ENCODE peak calls at places on chromosome 21, in ten cellular contexts. One of them, this sample, is unnamed.

GRCh38 chr21:25039461-25040380 is 567.6 kb downstream of the MRPL39 start:
- DNase-seq in CD8-positive, alpha-beta T cell: no peak
- DNase-seq in AG10803: peak; percentile 17
- DNase-seq in neural crest cell: no peak
- DNase-seq in foreskin keratinocyte: peak; percentile 12
- DNase-seq in NCI-H524: peak; percentile 63
- DNase-seq in activated naive CD4-positive, alpha-beta T cell: no peak
- DNase-seq in stimulated activated CD8-positive, alpha-beta memory T cell treated with anti-CD3 and anti-CD28 coated beads, Interleukin-7, amount 100 ng/mL, for 1 hour: no peak
- DNase-seq in NCI-H2081: peak; percentile 75
- DNase-seq in activated naive CD8-positive, alpha-beta T cell treated with anti-CD3 and anti-CD28 coated beads, Interleukin-2, amount 50 U/mL, for 24 hours: no peak
- DNase-seq in this sample: no peak

GRCh38 chr21:42632336-42632751 is 21.1 kb upstream of the PDE9A start:
- DNase-seq in CD8-positive, alpha-beta T cell: no peak
- DNase-seq in AG10803: no peak
- DNase-seq in neural crest cell: no peak
- DNase-seq in foreskin keratinocyte: no peak
- DNase-seq in NCI-H524: no peak
- DNase-seq in activated naive CD4-positive, alpha-beta T cell: no peak
- DNase-seq in stimulated activated CD8-positive, alpha-beta memory T cell treated with anti-CD3 and anti-CD28 coated beads, Interleukin-7, amount 100 ng/mL, for 1 hour: no peak
- DNase-seq in NCI-H2081: no peak
- DNase-seq in activated naive CD8-positive, alpha-beta T cell treated with anti-CD3 and anti-CD28 coated beads, Interleukin-2, amount 50 U/mL, for 24 hours: no peak
- DNase-seq in this sample: no peak

GRCh38 chr21:37751268-37751975 is 164.8 kb downstream of the KCNJ6 start:
- DNase-seq in CD8-positive, alpha-beta T cell: no peak
- DNase-seq in AG10803: peak; percentile 36
- DNase-seq in neural crest cell: no peak
- DNase-seq in foreskin keratinocyte: no peak
- DNase-seq in NCI-H524: no peak
- DNase-seq in activated naive CD4-positive, alpha-beta T cell: no peak
- DNase-seq in stimulated activated CD8-positive, alpha-beta memory T cell treated with anti-CD3 and anti-CD28 coated beads, Interleukin-7, amount 100 ng/mL, for 1 hour: no peak
- DNase-seq in NCI-H2081: no peak
- DNase-seq in activated naive CD8-positive, alpha-beta T cell treated with anti-CD3 and anti-CD28 coated beads, Interleukin-2, amount 50 U/mL, for 24 hours: no peak
- DNase-seq in this sample: no peak

GRCh38 chr21:46100020-46100419 is 2.1 kb downstream of the COL6A2 start:
- DNase-seq in CD8-positive, alpha-beta T cell: no peak
- DNase-seq in AG10803: no peak
- DNase-seq in neural crest cell: no peak
- DNase-seq in foreskin keratinocyte: no peak
- DNase-seq in NCI-H524: no peak
- DNase-seq in activated naive CD4-positive, alpha-beta T cell: no peak
- DNase-seq in stimulated activated CD8-positive, alpha-beta memory T cell treated with anti-CD3 and anti-CD28 coated beads, Interleukin-7, amount 100 ng/mL, for 1 hour: no peak
- DNase-seq in NCI-H2081: no peak
- DNase-seq in activated naive CD8-positive, alpha-beta T cell treated with anti-CD3 and anti-CD28 coated beads, Interleukin-2, amount 50 U/mL, for 24 hours: no peak
- DNase-seq in this sample: no peak

GRCh38 chr21:44299458-44300261 is at the start of gene PFKL:
- DNase-seq in CD8-positive, alpha-beta T cell: peak; percentile 53
- DNase-seq in AG10803: peak; percentile 63
- DNase-seq in neural crest cell: peak; percentile 47
- DNase-seq in foreskin keratinocyte: peak; percentile 7
- DNase-seq in NCI-H524: peak; percentile 56
- DNase-seq in activated naive CD4-positive, alpha-beta T cell: no peak
- DNase-seq in stimulated activated CD8-positive, alpha-beta memory T cell treated with anti-CD3 and anti-CD28 coated beads, Interleukin-7, amount 100 ng/mL, for 1 hour: peak; percentile 20
- DNase-seq in NCI-H2081: no peak
- DNase-seq in activated naive CD8-positive, alpha-beta T cell treated with anti-CD3 and anti-CD28 coated beads, Interleukin-2, amount 50 U/mL, for 24 hours: peak; percentile 77
- DNase-seq in this sample: peak; percentile 81

GRCh38 chr21:30249936-30250335 is 32.8 kb downstream of the KRTAP24-1 start:
- DNase-seq in CD8-positive, alpha-beta T cell: no peak
- DNase-seq in AG10803: no peak
- DNase-seq in neural crest cell: no peak
- DNase-seq in foreskin keratinocyte: no peak
- DNase-seq in NCI-H524: no peak
- DNase-seq in activated naive CD4-positive, alpha-beta T cell: no peak
- DNase-seq in stimulated activated CD8-positive, alpha-beta memory T cell treated with anti-CD3 and anti-CD28 coated beads, Interleukin-7, amount 100 ng/mL, for 1 hour: no peak
- DNase-seq in NCI-H2081: no peak
- DNase-seq in activated naive CD8-positive, alpha-beta T cell treated with anti-CD3 and anti-CD28 coated beads, Interleukin-2, amount 50 U/mL, for 24 hours: no peak
- DNase-seq in this sample: no peak

GRCh38 chr21:42509239-42509638 is 4.4 kb upstream of the SLC37A1 start:
- DNase-seq in CD8-positive, alpha-beta T cell: no peak
- DNase-seq in AG10803: no peak
- DNase-seq in neural crest cell: no peak
- DNase-seq in foreskin keratinocyte: no peak
- DNase-seq in NCI-H524: no peak
- DNase-seq in activated naive CD4-positive, alpha-beta T cell: no peak
- DNase-seq in stimulated activated CD8-positive, alpha-beta memory T cell treated with anti-CD3 and anti-CD28 coated beads, Interleukin-7, amount 100 ng/mL, for 1 hour: no peak
- DNase-seq in NCI-H2081: no peak
- DNase-seq in activated naive CD8-positive, alpha-beta T cell treated with anti-CD3 and anti-CD28 coated beads, Interleukin-2, amount 50 U/mL, for 24 hours: no peak
- DNase-seq in this sample: no peak

GRCh38 chr21:38468989-38469388 is 29.3 kb downstream of the ERG start:
- DNase-seq in CD8-positive, alpha-beta T cell: no peak
- DNase-seq in AG10803: peak; percentile 17
- DNase-seq in neural crest cell: no peak
- DNase-seq in foreskin keratinocyte: no peak
- DNase-seq in NCI-H524: no peak
- DNase-seq in activated naive CD4-positive, alpha-beta T cell: no peak
- DNase-seq in stimulated activated CD8-positive, alpha-beta memory T cell treated with anti-CD3 and anti-CD28 coated beads, Interleukin-7, amount 100 ng/mL, for 1 hour: no peak
- DNase-seq in NCI-H2081: no peak
- DNase-seq in activated naive CD8-positive, alpha-beta T cell treated with anti-CD3 and anti-CD28 coated beads, Interleukin-2, amount 50 U/mL, for 24 hours: no peak
- DNase-seq in this sample: no peak

GRCh38 chr21:34670220-34670961 is 1.6 kb downstream of the CLIC6 start:
- DNase-seq in CD8-positive, alpha-beta T cell: no peak
- DNase-seq in AG10803: no peak
- DNase-seq in neural crest cell: no peak
- DNase-seq in foreskin keratinocyte: no peak
- DNase-seq in NCI-H524: peak; percentile 6
- DNase-seq in activated naive CD4-positive, alpha-beta T cell: no peak
- DNase-seq in stimulated activated CD8-positive, alpha-beta memory T cell treated with anti-CD3 and anti-CD28 coated beads, Interleukin-7, amount 100 ng/mL, for 1 hour: no peak
- DNase-seq in NCI-H2081: no peak
- DNase-seq in activated naive CD8-positive, alpha-beta T cell treated with anti-CD3 and anti-CD28 coated beads, Interleukin-2, amount 50 U/mL, for 24 hours: no peak
- DNase-seq in this sample: no peak

GRCh38 chr21:44713130-44713529 is 1.8 kb upstream of the TSPEAR start:
- DNase-seq in CD8-positive, alpha-beta T cell: no peak
- DNase-seq in AG10803: no peak
- DNase-seq in neural crest cell: no peak
- DNase-seq in foreskin keratinocyte: no peak
- DNase-seq in NCI-H524: no peak
- DNase-seq in activated naive CD4-positive, alpha-beta T cell: no peak
- DNase-seq in stimulated activated CD8-positive, alpha-beta memory T cell treated with anti-CD3 and anti-CD28 coated beads, Interleukin-7, amount 100 ng/mL, for 1 hour: no peak
- DNase-seq in NCI-H2081: no peak
- DNase-seq in activated naive CD8-positive, alpha-beta T cell treated with anti-CD3 and anti-CD28 coated beads, Interleukin-2, amount 50 U/mL, for 24 hours: no peak
- DNase-seq in this sample: no peak

GRCh38 chr21:34545079-34545884 is 33.3 kb upstream of the KCNE1 start:
- DNase-seq in CD8-positive, alpha-beta T cell: no peak
- DNase-seq in AG10803: peak; percentile 92
- DNase-seq in neural crest cell: peak; percentile 41
- DNase-seq in foreskin keratinocyte: no peak
- DNase-seq in NCI-H524: no peak
- DNase-seq in activated naive CD4-positive, alpha-beta T cell: no peak
- DNase-seq in stimulated activated CD8-positive, alpha-beta memory T cell treated with anti-CD3 and anti-CD28 coated beads, Interleukin-7, amount 100 ng/mL, for 1 hour: no peak
- DNase-seq in NCI-H2081: no peak
- DNase-seq in activated naive CD8-positive, alpha-beta T cell treated with anti-CD3 and anti-CD28 coated beads, Interleukin-2, amount 50 U/mL, for 24 hours: no peak
- DNase-seq in this sample: peak; percentile 74

GRCh38 chr21:45973475-45974072 is 8.0 kb upstream of the COL6A1 start:
- DNase-seq in CD8-positive, alpha-beta T cell: peak; percentile 83
- DNase-seq in AG10803: peak; percentile 82
- DNase-seq in neural crest cell: peak; percentile 83
- DNase-seq in foreskin keratinocyte: no peak
- DNase-seq in NCI-H524: peak; percentile 87
- DNase-seq in activated naive CD4-positive, alpha-beta T cell: peak; percentile 44
- DNase-seq in stimulated activated CD8-positive, alpha-beta memory T cell treated with anti-CD3 and anti-CD28 coated beads, Interleukin-7, amount 100 ng/mL, for 1 hour: peak; percentile 59
- DNase-seq in NCI-H2081: peak; percentile 16
- DNase-seq in activated naive CD8-positive, alpha-beta T cell treated with anti-CD3 and anti-CD28 coated beads, Interleukin-2, amount 50 U/mL, for 24 hours: peak; percentile 87
- DNase-seq in this sample: no peak

GRCh38 chr21:37829447-37829846 is 86.8 kb downstream of the KCNJ6 start:
- DNase-seq in CD8-positive, alpha-beta T cell: no peak
- DNase-seq in AG10803: peak; percentile 78
- DNase-seq in neural crest cell: no peak
- DNase-seq in foreskin keratinocyte: peak; percentile 8
- DNase-seq in NCI-H524: peak; percentile 83
- DNase-seq in activated naive CD4-positive, alpha-beta T cell: no peak
- DNase-seq in stimulated activated CD8-positive, alpha-beta memory T cell treated with anti-CD3 and anti-CD28 coated beads, Interleukin-7, amount 100 ng/mL, for 1 hour: no peak
- DNase-seq in NCI-H2081: no peak
- DNase-seq in activated naive CD8-positive, alpha-beta T cell treated with anti-CD3 and anti-CD28 coated beads, Interleukin-2, amount 50 U/mL, for 24 hours: no peak
- DNase-seq in this sample: no peak

GRCh38 chr21:14120091-14120734 is 90.5 kb downstream of the LIPI start:
- DNase-seq in CD8-positive, alpha-beta T cell: peak; percentile 18
- DNase-seq in AG10803: peak; percentile 12
- DNase-seq in neural crest cell: peak; percentile 17
- DNase-seq in foreskin keratinocyte: no peak
- DNase-seq in NCI-H524: peak; percentile 6
- DNase-seq in activated naive CD4-positive, alpha-beta T cell: no peak
- DNase-seq in stimulated activated CD8-positive, alpha-beta memory T cell treated with anti-CD3 and anti-CD28 coated beads, Interleukin-7, amount 100 ng/mL, for 1 hour: no peak
- DNase-seq in NCI-H2081: peak; percentile 2
- DNase-seq in activated naive CD8-positive, alpha-beta T cell treated with anti-CD3 and anti-CD28 coated beads, Interleukin-2, amount 50 U/mL, for 24 hours: peak; percentile 52
- DNase-seq in this sample: peak; percentile 57

GRCh38 chr21:43312751-43313169 is 114.2 kb downstream of the SIK1 start:
- DNase-seq in CD8-positive, alpha-beta T cell: no peak
- DNase-seq in AG10803: no peak
- DNase-seq in neural crest cell: no peak
- DNase-seq in foreskin keratinocyte: no peak
- DNase-seq in NCI-H524: no peak
- DNase-seq in activated naive CD4-positive, alpha-beta T cell: no peak
- DNase-seq in stimulated activated CD8-positive, alpha-beta memory T cell treated with anti-CD3 and anti-CD28 coated beads, Interleukin-7, amount 100 ng/mL, for 1 hour: no peak
- DNase-seq in NCI-H2081: peak; percentile 58
- DNase-seq in activated naive CD8-positive, alpha-beta T cell treated with anti-CD3 and anti-CD28 coated beads, Interleukin-2, amount 50 U/mL, for 24 hours: no peak
- DNase-seq in this sample: peak; percentile 60

GRCh38 chr21:32524010-32524719 is 61.2 kb downstream of the TCP10L start:
- DNase-seq in CD8-positive, alpha-beta T cell: no peak
- DNase-seq in AG10803: peak; percentile 86
- DNase-seq in neural crest cell: no peak
- DNase-seq in foreskin keratinocyte: peak; percentile 50
- DNase-seq in NCI-H524: no peak
- DNase-seq in activated naive CD4-positive, alpha-beta T cell: no peak
- DNase-seq in stimulated activated CD8-positive, alpha-beta memory T cell treated with anti-CD3 and anti-CD28 coated beads, Interleukin-7, amount 100 ng/mL, for 1 hour: no peak
- DNase-seq in NCI-H2081: no peak
- DNase-seq in activated naive CD8-positive, alpha-beta T cell treated with anti-CD3 and anti-CD28 coated beads, Interleukin-2, amount 50 U/mL, for 24 hours: no peak
- DNase-seq in this sample: no peak

GRCh38 chr21:21003701-21004100 is 5.5 kb downstream of the NCAM2 start:
- DNase-seq in CD8-positive, alpha-beta T cell: no peak
- DNase-seq in AG10803: peak; percentile 26
- DNase-seq in neural crest cell: no peak
- DNase-seq in foreskin keratinocyte: no peak
- DNase-seq in NCI-H524: peak; percentile 79
- DNase-seq in activated naive CD4-positive, alpha-beta T cell: no peak
- DNase-seq in stimulated activated CD8-positive, alpha-beta memory T cell treated with anti-CD3 and anti-CD28 coated beads, Interleukin-7, amount 100 ng/mL, for 1 hour: no peak
- DNase-seq in NCI-H2081: peak; percentile 70
- DNase-seq in activated naive CD8-positive, alpha-beta T cell treated with anti-CD3 and anti-CD28 coated beads, Interleukin-2, amount 50 U/mL, for 24 hours: no peak
- DNase-seq in this sample: peak; percentile 1

GRCh38 chr21:39014751-39015150 is 168.5 kb downstream of the PSMG1 start:
- DNase-seq in CD8-positive, alpha-beta T cell: no peak
- DNase-seq in AG10803: peak; percentile 92
- DNase-seq in neural crest cell: no peak
- DNase-seq in foreskin keratinocyte: peak; percentile 95
- DNase-seq in NCI-H524: no peak
- DNase-seq in activated naive CD4-positive, alpha-beta T cell: no peak
- DNase-seq in stimulated activated CD8-positive, alpha-beta memory T cell treated with anti-CD3 and anti-CD28 coated beads, Interleukin-7, amount 100 ng/mL, for 1 hour: no peak
- DNase-seq in NCI-H2081: no peak
- DNase-seq in activated naive CD8-positive, alpha-beta T cell treated with anti-CD3 and anti-CD28 coated beads, Interleukin-2, amount 50 U/mL, for 24 hours: no peak
- DNase-seq in this sample: no peak

GRCh38 chr21:28991861-28992525 is 684 bp downstream of the LTN1 start:
- DNase-seq in CD8-positive, alpha-beta T cell: no peak
- DNase-seq in AG10803: no peak
- DNase-seq in neural crest cell: no peak
- DNase-seq in foreskin keratinocyte: no peak
- DNase-seq in NCI-H524: no peak
- DNase-seq in activated naive CD4-positive, alpha-beta T cell: no peak
- DNase-seq in stimulated activated CD8-positive, alpha-beta memory T cell treated with anti-CD3 and anti-CD28 coated beads, Interleukin-7, amount 100 ng/mL, for 1 hour: no peak
- DNase-seq in NCI-H2081: no peak
- DNase-seq in activated naive CD8-positive, alpha-beta T cell treated with anti-CD3 and anti-CD28 coated beads, Interleukin-2, amount 50 U/mL, for 24 hours: no peak
- DNase-seq in this sample: peak; percentile 18

GRCh38 chr21:36910581-36911307 is 55.7 kb downstream of the HLCS start:
- DNase-seq in CD8-positive, alpha-beta T cell: no peak
- DNase-seq in AG10803: peak; percentile 69
- DNase-seq in neural crest cell: no peak
- DNase-seq in foreskin keratinocyte: no peak
- DNase-seq in NCI-H524: peak; percentile 7
- DNase-seq in activated naive CD4-positive, alpha-beta T cell: no peak
- DNase-seq in stimulated activated CD8-positive, alpha-beta memory T cell treated with anti-CD3 and anti-CD28 coated beads, Interleukin-7, amount 100 ng/mL, for 1 hour: no peak
- DNase-seq in NCI-H2081: no peak
- DNase-seq in activated naive CD8-positive, alpha-beta T cell treated with anti-CD3 and anti-CD28 coated beads, Interleukin-2, amount 50 U/mL, for 24 hours: no peak
- DNase-seq in this sample: no peak

GRCh38 chr21:41439245-41439644 is 13.2 kb downstream of the MX1 start:
- DNase-seq in CD8-positive, alpha-beta T cell: no peak
- DNase-seq in AG10803: no peak
- DNase-seq in neural crest cell: no peak
- DNase-seq in foreskin keratinocyte: no peak
- DNase-seq in NCI-H524: no peak
- DNase-seq in activated naive CD4-positive, alpha-beta T cell: no peak
- DNase-seq in stimulated activated CD8-positive, alpha-beta memory T cell treated with anti-CD3 and anti-CD28 coated beads, Interleukin-7, amount 100 ng/mL, for 1 hour: no peak
- DNase-seq in NCI-H2081: no peak
- DNase-seq in activated naive CD8-positive, alpha-beta T cell treated with anti-CD3 and anti-CD28 coated beads, Interleukin-2, amount 50 U/mL, for 24 hours: no peak
- DNase-seq in this sample: no peak

GRCh38 chr21:40245021-40245420 is 377.8 kb downstream of the PCP4 start:
- DNase-seq in CD8-positive, alpha-beta T cell: no peak
- DNase-seq in AG10803: no peak
- DNase-seq in neural crest cell: no peak
- DNase-seq in foreskin keratinocyte: no peak
- DNase-seq in NCI-H524: peak; percentile 20
- DNase-seq in activated naive CD4-positive, alpha-beta T cell: no peak
- DNase-seq in stimulated activated CD8-positive, alpha-beta memory T cell treated with anti-CD3 and anti-CD28 coated beads, Interleukin-7, amount 100 ng/mL, for 1 hour: no peak
- DNase-seq in NCI-H2081: no peak
- DNase-seq in activated naive CD8-positive, alpha-beta T cell treated with anti-CD3 and anti-CD28 coated beads, Interleukin-2, amount 50 U/mL, for 24 hours: no peak
- DNase-seq in this sample: no peak

GRCh38 chr21:29939859-29940245 is at the start of gene GRIK1:
- DNase-seq in CD8-positive, alpha-beta T cell: no peak
- DNase-seq in AG10803: no peak
- DNase-seq in neural crest cell: peak; percentile 29
- DNase-seq in foreskin keratinocyte: no peak
- DNase-seq in NCI-H524: peak; percentile 64
- DNase-seq in activated naive CD4-positive, alpha-beta T cell: no peak
- DNase-seq in stimulated activated CD8-positive, alpha-beta memory T cell treated with anti-CD3 and anti-CD28 coated beads, Interleukin-7, amount 100 ng/mL, for 1 hour: no peak
- DNase-seq in NCI-H2081: peak; percentile 33
- DNase-seq in activated naive CD8-positive, alpha-beta T cell treated with anti-CD3 and anti-CD28 coated beads, Interleukin-2, amount 50 U/mL, for 24 hours: no peak
- DNase-seq in this sample: no peak

GRCh38 chr21:27201197-27201596 is 234.3 kb upstream of the ADAMTS5 start:
- DNase-seq in CD8-positive, alpha-beta T cell: no peak
- DNase-seq in AG10803: no peak
- DNase-seq in neural crest cell: no peak
- DNase-seq in foreskin keratinocyte: no peak
- DNase-seq in NCI-H524: no peak
- DNase-seq in activated naive CD4-positive, alpha-beta T cell: no peak
- DNase-seq in stimulated activated CD8-positive, alpha-beta memory T cell treated with anti-CD3 and anti-CD28 coated beads, Interleukin-7, amount 100 ng/mL, for 1 hour: no peak
- DNase-seq in NCI-H2081: no peak
- DNase-seq in activated naive CD8-positive, alpha-beta T cell treated with anti-CD3 and anti-CD28 coated beads, Interleukin-2, amount 50 U/mL, for 24 hours: no peak
- DNase-seq in this sample: no peak

GRCh38 chr21:34782666-34783365 is 114.0 kb downstream of the CLIC6 start:
- DNase-seq in CD8-positive, alpha-beta T cell: no peak
- DNase-seq in AG10803: no peak
- DNase-seq in neural crest cell: no peak
- DNase-seq in foreskin keratinocyte: no peak
- DNase-seq in NCI-H524: peak; percentile 94
- DNase-seq in activated naive CD4-positive, alpha-beta T cell: no peak
- DNase-seq in stimulated activated CD8-positive, alpha-beta memory T cell treated with anti-CD3 and anti-CD28 coated beads, Interleukin-7, amount 100 ng/mL, for 1 hour: no peak
- DNase-seq in NCI-H2081: no peak
- DNase-seq in activated naive CD8-positive, alpha-beta T cell treated with anti-CD3 and anti-CD28 coated beads, Interleukin-2, amount 50 U/mL, for 24 hours: no peak
- DNase-seq in this sample: no peak

GRCh38 chr21:46097826-46098286 is at the start of gene COL6A2:
- DNase-seq in CD8-positive, alpha-beta T cell: peak; percentile 57
- DNase-seq in AG10803: peak; percentile 74
- DNase-seq in neural crest cell: peak; percentile 55
- DNase-seq in foreskin keratinocyte: no peak
- DNase-seq in NCI-H524: peak; percentile 31
- DNase-seq in activated naive CD4-positive, alpha-beta T cell: no peak
- DNase-seq in stimulated activated CD8-positive, alpha-beta memory T cell treated with anti-CD3 and anti-CD28 coated beads, Interleukin-7, amount 100 ng/mL, for 1 hour: no peak
- DNase-seq in NCI-H2081: no peak
- DNase-seq in activated naive CD8-positive, alpha-beta T cell treated with anti-CD3 and anti-CD28 coated beads, Interleukin-2, amount 50 U/mL, for 24 hours: peak; percentile 71
- DNase-seq in this sample: no peak

GRCh38 chr21:28590722-28591121 is 402.0 kb downstream of the LTN1 start:
- DNase-seq in CD8-positive, alpha-beta T cell: no peak
- DNase-seq in AG10803: no peak
- DNase-seq in neural crest cell: no peak
- DNase-seq in foreskin keratinocyte: no peak
- DNase-seq in NCI-H524: no peak
- DNase-seq in activated naive CD4-positive, alpha-beta T cell: no peak
- DNase-seq in stimulated activated CD8-positive, alpha-beta memory T cell treated with anti-CD3 and anti-CD28 coated beads, Interleukin-7, amount 100 ng/mL, for 1 hour: no peak
- DNase-seq in NCI-H2081: no peak
- DNase-seq in activated naive CD8-positive, alpha-beta T cell treated with anti-CD3 and anti-CD28 coated beads, Interleukin-2, amount 50 U/mL, for 24 hours: no peak
- DNase-seq in this sample: no peak

GRCh38 chr21:34807146-34807880 is 138.5 kb downstream of the CLIC6 start:
- DNase-seq in CD8-positive, alpha-beta T cell: peak; percentile 54
- DNase-seq in AG10803: peak; percentile 92
- DNase-seq in neural crest cell: no peak
- DNase-seq in foreskin keratinocyte: peak; percentile 95
- DNase-seq in NCI-H524: no peak
- DNase-seq in activated naive CD4-positive, alpha-beta T cell: no peak
- DNase-seq in stimulated activated CD8-positive, alpha-beta memory T cell treated with anti-CD3 and anti-CD28 coated beads, Interleukin-7, amount 100 ng/mL, for 1 hour: peak; percentile 37
- DNase-seq in NCI-H2081: no peak
- DNase-seq in activated naive CD8-positive, alpha-beta T cell treated with anti-CD3 and anti-CD28 coated beads, Interleukin-2, amount 50 U/mL, for 24 hours: peak; percentile 69
- DNase-seq in this sample: no peak